ENCODE peak calls at places on chromosome 4, in nine cellular contexts. One of them, this sample, is unnamed.

GRCh38 chr4:123488916-123489315 is 92.3 kb downstream of the SPRY1 start:
- DNase-seq in AG10803: peak
- DNase-seq in lower lobe of right lung: no peak
- DNase-seq in EL: peak
- DNase-seq in cardiac muscle cell: peak
- DNase-seq in NCI-H2081: no peak
- DNase-seq in left ventricle myocardium superior: no peak
- DNase-seq in skeletal muscle cell: peak
- DNase-seq in RWPE1: peak
- DNase-seq in this sample: peak

GRCh38 chr4:165010991-165011390 is 20.8 kb upstream of the TRIM60 start:
- DNase-seq in lower lobe of right lung: no peak
- DNase-seq in AG10803: no peak
- DNase-seq in cardiac muscle cell: no peak
- DNase-seq in RWPE1: no peak
- DNase-seq in left ventricle myocardium superior: no peak
- DNase-seq in skeletal muscle cell: no peak
- DNase-seq in EL: no peak
- DNase-seq in NCI-H2081: no peak
- DNase-seq in this sample: no peak

GRCh38 chr4:74189331-74190043 is 31.6 kb downstream of the MTHFD2L start:
- DNase-seq in RWPE1: peak
- DNase-seq in lower lobe of right lung: no peak
- DNase-seq in left ventricle myocardium superior: no peak
- DNase-seq in skeletal muscle cell: no peak
- DNase-seq in AG10803: peak
- DNase-seq in NCI-H2081: peak
- DNase-seq in cardiac muscle cell: peak
- DNase-seq in EL: peak
- DNase-seq in this sample: peak

GRCh38 chr4:151418385-151418784 is 9.4 kb downstream of the FHIP1A start:
- DNase-seq in skeletal muscle cell: peak
- DNase-seq in cardiac muscle cell: peak
- DNase-seq in lower lobe of right lung: no peak
- DNase-seq in NCI-H2081: no peak
- DNase-seq in EL: peak
- DNase-seq in left ventricle myocardium superior: no peak
- DNase-seq in AG10803: peak
- DNase-seq in RWPE1: peak
- DNase-seq in this sample: peak

GRCh38 chr4:169791527-169792156 is 33.9 kb upstream of the HPF1 start:
- DNase-seq in cardiac muscle cell: peak
- DNase-seq in AG10803: peak
- DNase-seq in skeletal muscle cell: peak
- DNase-seq in left ventricle myocardium superior: peak
- DNase-seq in EL: peak
- DNase-seq in NCI-H2081: peak
- DNase-seq in RWPE1: peak
- DNase-seq in lower lobe of right lung: no peak
- DNase-seq in this sample: peak

GRCh38 chr4:1508161-1509160 is 102.2 kb upstream of the NKX1-1 start:
- DNase-seq in EL: no peak
- DNase-seq in lower lobe of right lung: peak
- DNase-seq in skeletal muscle cell: no peak
- DNase-seq in NCI-H2081: no peak
- DNase-seq in left ventricle myocardium superior: peak
- DNase-seq in cardiac muscle cell: no peak
- DNase-seq in RWPE1: no peak
- DNase-seq in AG10803: no peak
- DNase-seq in this sample: no peak

GRCh38 chr4:3765271-3766206 is 646 bp upstream of the ADRA2C start:
- DNase-seq in cardiac muscle cell: peak
- DNase-seq in lower lobe of right lung: no peak
- DNase-seq in AG10803: peak
- DNase-seq in NCI-H2081: no peak
- DNase-seq in RWPE1: peak
- DNase-seq in skeletal muscle cell: peak
- DNase-seq in left ventricle myocardium superior: peak
- DNase-seq in EL: peak
- DNase-seq in this sample: peak

GRCh38 chr4:15936495-15936894 is 2.0 kb downstream of the FGFBP1 start:
- DNase-seq in lower lobe of right lung: peak
- DNase-seq in left ventricle myocardium superior: no peak
- DNase-seq in NCI-H2081: no peak
- DNase-seq in EL: no peak
- DNase-seq in AG10803: no peak
- DNase-seq in cardiac muscle cell: no peak
- DNase-seq in RWPE1: peak
- DNase-seq in skeletal muscle cell: no peak
- DNase-seq in this sample: no peak

GRCh38 chr4:145909331-145909730 is 29.3 kb downstream of the ZNF827 start:
- DNase-seq in left ventricle myocardium superior: peak
- DNase-seq in skeletal muscle cell: no peak
- DNase-seq in EL: peak
- DNase-seq in lower lobe of right lung: peak
- DNase-seq in cardiac muscle cell: peak
- DNase-seq in AG10803: no peak
- DNase-seq in RWPE1: peak
- DNase-seq in NCI-H2081: no peak
- DNase-seq in this sample: no peak

GRCh38 chr4:108043536-108043935 is 53.8 kb downstream of the HADH start:
- DNase-seq in skeletal muscle cell: no peak
- DNase-seq in NCI-H2081: no peak
- DNase-seq in RWPE1: no peak
- DNase-seq in AG10803: peak
- DNase-seq in cardiac muscle cell: no peak
- DNase-seq in left ventricle myocardium superior: no peak
- DNase-seq in lower lobe of right lung: no peak
- DNase-seq in EL: no peak
- DNase-seq in this sample: no peak

GRCh38 chr4:183249854-183250253 is 70.2 kb downstream of the CLDN22 start:
- DNase-seq in AG10803: peak
- DNase-seq in cardiac muscle cell: peak
- DNase-seq in RWPE1: peak
- DNase-seq in EL: peak
- DNase-seq in lower lobe of right lung: no peak
- DNase-seq in left ventricle myocardium superior: no peak
- DNase-seq in NCI-H2081: peak
- DNase-seq in skeletal muscle cell: no peak
- DNase-seq in this sample: peak

GRCh38 chr4:5708171-5708828 is at the start of gene EVC2:
- DNase-seq in cardiac muscle cell: peak
- DNase-seq in RWPE1: peak
- DNase-seq in EL: peak
- DNase-seq in left ventricle myocardium superior: peak
- DNase-seq in lower lobe of right lung: peak
- DNase-seq in AG10803: peak
- DNase-seq in skeletal muscle cell: peak
- DNase-seq in NCI-H2081: no peak
- DNase-seq in this sample: peak

GRCh38 chr4:102574317-102574716 is 73.2 kb downstream of the NFKB1 start:
- DNase-seq in AG10803: peak
- DNase-seq in cardiac muscle cell: peak
- DNase-seq in RWPE1: no peak
- DNase-seq in lower lobe of right lung: no peak
- DNase-seq in skeletal muscle cell: no peak
- DNase-seq in EL: no peak
- DNase-seq in left ventricle myocardium superior: no peak
- DNase-seq in NCI-H2081: no peak
- DNase-seq in this sample: no peak

GRCh38 chr4:123037809-123038208 is 115.4 kb upstream of the NUDT6 start:
- DNase-seq in left ventricle myocardium superior: no peak
- DNase-seq in AG10803: peak
- DNase-seq in lower lobe of right lung: no peak
- DNase-seq in NCI-H2081: no peak
- DNase-seq in skeletal muscle cell: no peak
- DNase-seq in RWPE1: no peak
- DNase-seq in EL: peak
- DNase-seq in cardiac muscle cell: peak
- DNase-seq in this sample: peak

GRCh38 chr4:6200011-6200921 is at the start of gene JAKMIP1:
- DNase-seq in lower lobe of right lung: peak
- DNase-seq in NCI-H2081: peak
- DNase-seq in EL: peak
- DNase-seq in skeletal muscle cell: peak
- DNase-seq in left ventricle myocardium superior: peak
- DNase-seq in RWPE1: peak
- DNase-seq in cardiac muscle cell: peak
- DNase-seq in AG10803: peak
- DNase-seq in this sample: peak

GRCh38 chr4:68074397-68074796 is 55.3 kb downstream of the TMPRSS11F start:
- DNase-seq in NCI-H2081: no peak
- DNase-seq in lower lobe of right lung: no peak
- DNase-seq in AG10803: peak
- DNase-seq in cardiac muscle cell: no peak
- DNase-seq in skeletal muscle cell: peak
- DNase-seq in EL: peak
- DNase-seq in left ventricle myocardium superior: no peak
- DNase-seq in RWPE1: peak
- DNase-seq in this sample: no peak

GRCh38 chr4:17859793-17860406 is 49.1 kb downstream of the NCAPG start:
- DNase-seq in skeletal muscle cell: no peak
- DNase-seq in lower lobe of right lung: no peak
- DNase-seq in RWPE1: no peak
- DNase-seq in NCI-H2081: no peak
- DNase-seq in AG10803: no peak
- DNase-seq in cardiac muscle cell: no peak
- DNase-seq in left ventricle myocardium superior: no peak
- DNase-seq in EL: no peak
- DNase-seq in this sample: no peak

GRCh38 chr4:98334461-98334860 is 73.3 kb downstream of the RAP1GDS1 start:
- DNase-seq in RWPE1: no peak
- DNase-seq in left ventricle myocardium superior: no peak
- DNase-seq in EL: no peak
- DNase-seq in skeletal muscle cell: no peak
- DNase-seq in lower lobe of right lung: no peak
- DNase-seq in cardiac muscle cell: no peak
- DNase-seq in AG10803: no peak
- DNase-seq in NCI-H2081: no peak
- DNase-seq in this sample: no peak

GRCh38 chr4:123649644-123650356 is 253.2 kb downstream of the SPRY1 start:
- DNase-seq in NCI-H2081: peak
- DNase-seq in lower lobe of right lung: no peak
- DNase-seq in EL: peak
- DNase-seq in RWPE1: peak
- DNase-seq in cardiac muscle cell: peak
- DNase-seq in AG10803: peak
- DNase-seq in skeletal muscle cell: peak
- DNase-seq in left ventricle myocardium superior: peak
- DNase-seq in this sample: peak

This sample was measured in kidney glomerular epithelial cell.